ENCODE peak calls at places on chromosomes 1 and 21, in seven cellular contexts. One of them, this sample, is unnamed.

GRCh38 chr1:218475275-218475674 is 130.1 kb downstream of the TGFB2 start:
- DNase-seq in T-helper 1 cell: no peak
- DNase-seq in ELR: peak
- DNase-seq in activated effector memory CD4-positive, alpha-beta T cell treated with anti-CD3 and anti-CD28 coated beads, Interleukin-2, amount 50 U/mL, for 16 hours: no peak
- DNase-seq in brain microvascular endothelial cell: no peak
- DNase-seq in mesothelial cell of epicardium: no peak
- DNase-seq in fibroblast of lung: no peak
- DNase-seq in this sample: no peak

GRCh38 chr1:201614262-201615015 is 75.5 kb downstream of the NAV1 start:
- DNase-seq in T-helper 1 cell: no peak
- DNase-seq in ELR: no peak
- DNase-seq in activated effector memory CD4-positive, alpha-beta T cell treated with anti-CD3 and anti-CD28 coated beads, Interleukin-2, amount 50 U/mL, for 16 hours: no peak
- DNase-seq in brain microvascular endothelial cell: no peak
- DNase-seq in mesothelial cell of epicardium: no peak
- DNase-seq in fibroblast of lung: peak
- DNase-seq in this sample: no peak

GRCh38 chr1:208335386-208335785 is 91.2 kb upstream of the PLXNA2 start:
- DNase-seq in T-helper 1 cell: no peak
- DNase-seq in ELR: no peak
- DNase-seq in activated effector memory CD4-positive, alpha-beta T cell treated with anti-CD3 and anti-CD28 coated beads, Interleukin-2, amount 50 U/mL, for 16 hours: no peak
- DNase-seq in brain microvascular endothelial cell: no peak
- DNase-seq in mesothelial cell of epicardium: no peak
- DNase-seq in fibroblast of lung: no peak
- DNase-seq in this sample: no peak

GRCh38 chr1:204074274-204075115 is 1.6 kb downstream of the SOX13 start:
- DNase-seq in T-helper 1 cell: no peak
- DNase-seq in ELR: peak
- DNase-seq in activated effector memory CD4-positive, alpha-beta T cell treated with anti-CD3 and anti-CD28 coated beads, Interleukin-2, amount 50 U/mL, for 16 hours: no peak
- DNase-seq in brain microvascular endothelial cell: peak
- DNase-seq in mesothelial cell of epicardium: peak
- DNase-seq in fibroblast of lung: peak
- DNase-seq in this sample: peak

GRCh38 chr21:44726803-44727202 is 15.4 kb upstream of the TSPEAR start:
- DNase-seq in T-helper 1 cell: no peak
- DNase-seq in ELR: no peak
- DNase-seq in activated effector memory CD4-positive, alpha-beta T cell treated with anti-CD3 and anti-CD28 coated beads, Interleukin-2, amount 50 U/mL, for 16 hours: peak
- DNase-seq in brain microvascular endothelial cell: no peak
- DNase-seq in mesothelial cell of epicardium: no peak
- DNase-seq in fibroblast of lung: no peak
- DNase-seq in this sample: no peak

GRCh38 chr21:45911806-45912325 is 69.7 kb upstream of the COL6A1 start:
- DNase-seq in T-helper 1 cell: no peak
- DNase-seq in ELR: no peak
- DNase-seq in activated effector memory CD4-positive, alpha-beta T cell treated with anti-CD3 and anti-CD28 coated beads, Interleukin-2, amount 50 U/mL, for 16 hours: no peak
- DNase-seq in brain microvascular endothelial cell: no peak
- DNase-seq in mesothelial cell of epicardium: no peak
- DNase-seq in fibroblast of lung: no peak
- DNase-seq in this sample: no peak

GRCh38 chr1:12172959-12173358 is 6.2 kb downstream of the TNFRSF1B start:
- DNase-seq in T-helper 1 cell: no peak
- DNase-seq in ELR: no peak
- DNase-seq in activated effector memory CD4-positive, alpha-beta T cell treated with anti-CD3 and anti-CD28 coated beads, Interleukin-2, amount 50 U/mL, for 16 hours: no peak
- DNase-seq in brain microvascular endothelial cell: no peak
- DNase-seq in mesothelial cell of epicardium: no peak
- DNase-seq in fibroblast of lung: no peak
- DNase-seq in this sample: no peak

GRCh38 chr1:173485401-173485800 is 8.3 kb downstream of the PRDX6 start:
- DNase-seq in T-helper 1 cell: no peak
- DNase-seq in ELR: no peak
- DNase-seq in activated effector memory CD4-positive, alpha-beta T cell treated with anti-CD3 and anti-CD28 coated beads, Interleukin-2, amount 50 U/mL, for 16 hours: no peak
- DNase-seq in brain microvascular endothelial cell: no peak
- DNase-seq in mesothelial cell of epicardium: no peak
- DNase-seq in fibroblast of lung: no peak
- DNase-seq in this sample: no peak